ENCODE peak calls at places on chromosomes 16 and 17, in seven cellular contexts. J, B, I, H, U, Q and V are unnamed samples.

GRCh38 chr16:47716571-47716970 is 255.4 kb downstream of the PHKB start:
- DNase-seq in J (no peak), B (no peak), I (no peak), H (no peak), U (no peak), Q (no peak), V (no peak)

GRCh38 chr17:78933025-78933958 is 8.1 kb upstream of the TIMP2 start:
- DNase-seq in J (peak; percentile 97), B (peak; percentile 8), I (no peak), H (peak; percentile 38), U (peak; percentile 21), Q (peak; percentile 64), V (peak; percentile 99)

GRCh38 chr17:692116-692515 is 22.5 kb downstream of the VPS53 start:
- DNase-seq in J (peak; percentile 12), B (no peak), I (no peak), H (no peak), U (no peak), Q (no peak), V (peak; percentile 83)

GRCh38 chr17:39671651-39672521 is 3.6 kb downstream of the PNMT start:
- DNase-seq in J (peak; percentile 46), B (no peak), I (peak; percentile 85), H (no peak), U (no peak), Q (peak; percentile 57), V (peak; percentile 95)

GRCh38 chr17:14205992-14206461 is 30.6 kb downstream of the CDRT15 start:
- DNase-seq in J (no peak), B (peak; percentile 57), I (no peak), H (peak; percentile 66), U (peak; percentile 58), Q (peak; percentile 94), V (no peak)

GRCh38 chr16:13077816-13078215 is 176.4 kb downstream of the SHISA9 start:
- DNase-seq in J (no peak), B (no peak), I (no peak), H (no peak), U (no peak), Q (no peak), V (no peak)

GRCh38 chr16:75292691-75293090 is 41.3 kb upstream of the BCAR1 start:
- DNase-seq in J (no peak), B (no peak), I (no peak), H (no peak), U (no peak), Q (no peak), V (no peak)

GRCh38 chr17:3556905-3557767 is 476 bp downstream of the TRPV3 start:
- DNase-seq in J (no peak), B (no peak), I (peak; percentile 48), H (no peak), U (no peak), Q (no peak), V (peak; percentile 78)

GRCh38 chr17:33871720-33872535 is 383.2 kb upstream of the CCL2 start:
- DNase-seq in J (no peak), B (no peak), I (no peak), H (no peak), U (no peak), Q (no peak), V (no peak)

GRCh38 chr17:62562656-62563055 is 64.8 kb upstream of the MRC2 start:
- DNase-seq in J (peak; percentile 82), B (no peak), I (no peak), H (no peak), U (no peak), Q (no peak), V (no peak)

GRCh38 chr17:51391992-51392654 is 131.8 kb downstream of the UTP18 start:
- DNase-seq in J (no peak), B (no peak), I (no peak), H (no peak), U (no peak), Q (no peak), V (no peak)

GRCh38 chr16:843771-844170 is 43.2 kb upstream of the GNG13 start:
- DNase-seq in J (no peak), B (no peak), I (no peak), H (no peak), U (no peak), Q (no peak), V (peak; percentile 25)